ENCODE peak calls at places on chromosomes 11 and 22, in four cellular contexts. T is tibial nerve, S is left ventricle myocardium inferior, C is MG63. Q is an unnamed sample.

GRCh38 chr11:199782-200181 is 6.9 kb downstream of the SCGB1C1 start:
- DNase-seq in C (no peak), S (no peak), T (no peak), Q (no peak)

GRCh38 chr22:24977370-24978230 is 25.1 kb downstream of the KIAA1671 start:
- DNase-seq in T (peak; percentile 50), C (peak; percentile 86), S (peak; percentile 65), Q (no peak)

GRCh38 chr11:3893311-3893710 is 37.8 kb downstream of the STIM1 start:
- DNase-seq in C (no peak), S (no peak), T (no peak), Q (no peak)

GRCh38 chr22:28426346-28427132 is 253.1 kb downstream of the TTC28 start:
- DNase-seq in C (no peak), T (no peak), S (no peak), Q (no peak)

GRCh38 chr22:36068776-36069344 is 40.2 kb upstream of the RBFOX2 start:
- DNase-seq in T (no peak), S (no peak), C (no peak), Q (no peak)

GRCh38 chr22:50521710-50522109 is 3.7 kb downstream of the SCO2 start:
- DNase-seq in T (no peak), C (no peak), S (no peak), Q (no peak)

GRCh38 chr11:70212227-70212811 is 9.2 kb downstream of the FADD start:
- DNase-seq in C (no peak), T (no peak), S (no peak), Q (no peak)

GRCh38 chr11:130608267-130608666 is 159.8 kb downstream of the ADAMTS15 start:
- DNase-seq in C (no peak), S (no peak), T (no peak), Q (no peak)

GRCh38 chr11:30487200-30487898 is 98.8 kb downstream of the MPPED2 start:
- DNase-seq in C (no peak), T (peak; percentile 9), S (peak; percentile 20), Q (no peak)

GRCh38 chr11:71456294-71456693 is 3.3 kb downstream of the NADSYN1 start:
- DNase-seq in C (no peak), T (no peak), S (no peak), Q (no peak)

GRCh38 chr11:120334894-120335462 is 1.2 kb upstream of the ARHGEF12 start:
- DNase-seq in S (no peak), T (peak; percentile 97), C (peak; percentile 48), Q (peak; percentile 64)

GRCh38 chr22:49297871-49298721 is 529.6 kb downstream of the BRD1 start:
- DNase-seq in S (no peak), T (no peak), C (no peak), Q (no peak)

GRCh38 chr22:45548441-45548840 is 45.8 kb downstream of the FBLN1 start:
- DNase-seq in S (no peak), T (no peak), C (no peak), Q (no peak)

Q was measured in naive thymus-derived CD8-positive, alpha-beta T cell.